ENCODE peak calls at places on chromosome X, in nine cellular contexts. One of them, this sample, is unnamed. For H3K27me3, H3K4me1 and H3K9me3, the result is how much of the 10 kb centered on the place peaks cover.

GRCh38 chrX:47264507-47265173 is 31.8 kb downstream of the USP11 start:
- DNase-seq in lower lobe of right lung: no peak
- DNase-seq in pancreas: no peak
- DNase-seq in K562: peak
- DNase-seq in adrenal gland: no peak
- DNase-seq in SJSA1: no peak
- DNase-seq in psoas muscle: no peak
- DNase-seq in tibial artery: no peak
- DNase-seq in Caco-2: no peak
- DNase-seq in this sample: no peak

GRCh38 chrX:74535211-74535621 is 79.2 kb downstream of the RLIM start:
- DNase-seq in lower lobe of right lung: no peak
- DNase-seq in pancreas: no peak
- DNase-seq in K562: peak
- DNase-seq in adrenal gland: peak
- DNase-seq in SJSA1: peak
- DNase-seq in psoas muscle: no peak
- DNase-seq in tibial artery: peak
- DNase-seq in Caco-2: no peak
- DNase-seq in this sample: no peak

GRCh38 chrX:38811515-38812239 is 10.4 kb downstream of the MID1IP1 start:
- DNase-seq in lower lobe of right lung: no peak
- DNase-seq in pancreas: no peak
- DNase-seq in K562: no peak
- DNase-seq in adrenal gland: no peak
- DNase-seq in SJSA1: no peak
- DNase-seq in psoas muscle: no peak
- DNase-seq in tibial artery: no peak
- DNase-seq in Caco-2: no peak
- DNase-seq in this sample: peak

GRCh38 chrX:11273544-11273943 is 19.7 kb upstream of the AMELX start:
- DNase-seq in lower lobe of right lung: no peak
- DNase-seq in pancreas: no peak
- DNase-seq in K562: no peak
- DNase-seq in adrenal gland: no peak
- DNase-seq in SJSA1: no peak
- DNase-seq in psoas muscle: no peak
- DNase-seq in tibial artery: no peak
- DNase-seq in Caco-2: no peak
- DNase-seq in this sample: no peak

GRCh38 chrX:100417671-100418070 is 7.6 kb upstream of the PCDH19 start:
- DNase-seq in lower lobe of right lung: no peak
- DNase-seq in pancreas: no peak
- DNase-seq in K562: no peak
- DNase-seq in adrenal gland: no peak
- DNase-seq in SJSA1: no peak
- DNase-seq in psoas muscle: no peak
- DNase-seq in tibial artery: no peak
- DNase-seq in Caco-2: no peak
- DNase-seq in this sample: no peak

GRCh38 chrX:40083120-40083978 is 14.4 kb downstream of the BCOR start:
- DNase-seq in lower lobe of right lung: peak
- DNase-seq in pancreas: peak
- DNase-seq in K562: peak
- DNase-seq in adrenal gland: no peak
- DNase-seq in SJSA1: no peak
- DNase-seq in psoas muscle: peak
- DNase-seq in tibial artery: no peak
- DNase-seq in Caco-2: no peak
- DNase-seq in this sample: peak

GRCh38 chrX:132615396-132616131 is 126.7 kb upstream of the MBNL3 start:
- DNase-seq in lower lobe of right lung: peak
- DNase-seq in pancreas: no peak
- DNase-seq in K562: peak
- DNase-seq in adrenal gland: peak
- DNase-seq in SJSA1: no peak
- DNase-seq in psoas muscle: no peak
- DNase-seq in tibial artery: peak
- DNase-seq in Caco-2: peak
- DNase-seq in this sample: peak

GRCh38 chrX:9337056-9337455 is 127.8 kb upstream of the TBL1X start:
- DNase-seq in lower lobe of right lung: no peak
- DNase-seq in pancreas: no peak
- DNase-seq in K562: no peak
- DNase-seq in adrenal gland: peak
- DNase-seq in SJSA1: no peak
- DNase-seq in psoas muscle: no peak
- DNase-seq in tibial artery: peak
- DNase-seq in Caco-2: no peak
- DNase-seq in this sample: no peak

GRCh38 chrX:58025979-58026378 is 115.7 kb upstream of the ZXDA start:
- DNase-seq in lower lobe of right lung: no peak
- DNase-seq in pancreas: no peak
- DNase-seq in K562: peak
- DNase-seq in adrenal gland: peak
- DNase-seq in SJSA1: no peak
- DNase-seq in psoas muscle: no peak
- DNase-seq in tibial artery: peak
- DNase-seq in Caco-2: no peak
- DNase-seq in this sample: peak

GRCh38 chrX:46710927-46711623 is 47.8 kb downstream of the SLC9A7 start:
- DNase-seq in lower lobe of right lung: no peak
- DNase-seq in pancreas: no peak
- DNase-seq in K562: no peak
- DNase-seq in adrenal gland: no peak
- DNase-seq in SJSA1: no peak
- DNase-seq in psoas muscle: no peak
- DNase-seq in tibial artery: no peak
- DNase-seq in Caco-2: no peak
- DNase-seq in this sample: no peak

GRCh38 chrX:101986571-101986970 is 54.7 kb upstream of the ZMAT1 start:
- DNase-seq in lower lobe of right lung: no peak
- DNase-seq in pancreas: no peak
- DNase-seq in K562: no peak
- DNase-seq in adrenal gland: no peak
- DNase-seq in SJSA1: no peak
- DNase-seq in psoas muscle: no peak
- DNase-seq in tibial artery: no peak
- DNase-seq in Caco-2: no peak
- DNase-seq in this sample: no peak

GRCh38 chrX:47240619-47241018 is 7.8 kb downstream of the USP11 start:
- DNase-seq in lower lobe of right lung: no peak
- DNase-seq in pancreas: no peak
- DNase-seq in K562: no peak
- DNase-seq in adrenal gland: no peak
- DNase-seq in SJSA1: no peak
- DNase-seq in psoas muscle: no peak
- DNase-seq in tibial artery: no peak
- DNase-seq in Caco-2: no peak
- DNase-seq in this sample: no peak

GRCh38 chrX:15903186-15903681 is 48.6 kb upstream of the AP1S2 start:
- DNase-seq in lower lobe of right lung: no peak
- DNase-seq in pancreas: no peak
- DNase-seq in K562: no peak
- DNase-seq in adrenal gland: no peak
- DNase-seq in SJSA1: no peak
- DNase-seq in psoas muscle: no peak
- DNase-seq in tibial artery: no peak
- DNase-seq in Caco-2: no peak
- DNase-seq in this sample: no peak

GRCh38 chrX:107429090-107429489 is 20.4 kb upstream of the FRMPD3 start:
- DNase-seq in lower lobe of right lung: no peak
- DNase-seq in pancreas: peak
- DNase-seq in K562: peak
- DNase-seq in adrenal gland: no peak
- DNase-seq in SJSA1: no peak
- DNase-seq in psoas muscle: no peak
- DNase-seq in tibial artery: no peak
- DNase-seq in Caco-2: no peak
- DNase-seq in this sample: peak

GRCh38 chrX:102720237-102721168 is at the start of gene GPRASP3:
- DNase-seq in lower lobe of right lung: peak
- DNase-seq in pancreas: peak
- DNase-seq in K562: peak
- DNase-seq in adrenal gland: peak
- DNase-seq in SJSA1: no peak
- DNase-seq in psoas muscle: peak
- DNase-seq in tibial artery: peak
- DNase-seq in Caco-2: peak
- DNase-seq in this sample: peak

GRCh38 chrX:85309717-85310116 is 65.9 kb downstream of the ZNF711 start:
- DNase-seq in lower lobe of right lung: no peak
- DNase-seq in pancreas: no peak
- DNase-seq in K562: no peak
- DNase-seq in adrenal gland: no peak
- DNase-seq in SJSA1: no peak
- DNase-seq in psoas muscle: no peak
- DNase-seq in tibial artery: no peak
- DNase-seq in Caco-2: no peak
- DNase-seq in this sample: no peak

GRCh38 chrX:39377171-39377570 is 575.9 kb downstream of the MID1IP1 start:
- DNase-seq in lower lobe of right lung: no peak
- DNase-seq in pancreas: no peak
- DNase-seq in K562: no peak
- DNase-seq in adrenal gland: no peak
- DNase-seq in SJSA1: no peak
- DNase-seq in psoas muscle: no peak
- DNase-seq in tibial artery: no peak
- DNase-seq in Caco-2: no peak
- DNase-seq in this sample: no peak

GRCh38 chrX:150038977-150039599 is 100.8 kb upstream of the EOLA2 start:
- DNase-seq in lower lobe of right lung: no peak
- DNase-seq in pancreas: no peak
- DNase-seq in K562: no peak
- DNase-seq in adrenal gland: no peak
- DNase-seq in SJSA1: no peak
- DNase-seq in psoas muscle: no peak
- DNase-seq in tibial artery: no peak
- DNase-seq in Caco-2: no peak
- DNase-seq in this sample: no peak

GRCh38 chrX:65961714-65962113 is 78.2 kb downstream of the VSIG4 start:
- DNase-seq in lower lobe of right lung: no peak
- DNase-seq in pancreas: no peak
- DNase-seq in K562: no peak
- DNase-seq in adrenal gland: no peak
- DNase-seq in SJSA1: no peak
- DNase-seq in psoas muscle: no peak
- DNase-seq in tibial artery: no peak
- DNase-seq in Caco-2: no peak
- DNase-seq in this sample: no peak

GRCh38 chrX:130378008-130378669 is 7.3 kb downstream of the GPR119 start:
- DNase-seq in lower lobe of right lung: no peak
- DNase-seq in pancreas: no peak
- DNase-seq in K562: no peak
- DNase-seq in adrenal gland: no peak
- DNase-seq in SJSA1: no peak
- DNase-seq in psoas muscle: no peak
- DNase-seq in tibial artery: no peak
- DNase-seq in Caco-2: no peak
- DNase-seq in this sample: no peak
- H3K27me3 ChIP-seq in lower lobe of right lung: under half
- H3K27me3 ChIP-seq in pancreas: under half
- H3K27me3 ChIP-seq in K562: under half
- H3K27me3 ChIP-seq in adrenal gland: under half
- H3K27me3 ChIP-seq in SJSA1: under half
- H3K27me3 ChIP-seq in psoas muscle: under half
- H3K27me3 ChIP-seq in tibial artery: under half
- H3K27me3 ChIP-seq in Caco-2: under half
- H3K27me3 ChIP-seq in this sample: under half

DNA sequence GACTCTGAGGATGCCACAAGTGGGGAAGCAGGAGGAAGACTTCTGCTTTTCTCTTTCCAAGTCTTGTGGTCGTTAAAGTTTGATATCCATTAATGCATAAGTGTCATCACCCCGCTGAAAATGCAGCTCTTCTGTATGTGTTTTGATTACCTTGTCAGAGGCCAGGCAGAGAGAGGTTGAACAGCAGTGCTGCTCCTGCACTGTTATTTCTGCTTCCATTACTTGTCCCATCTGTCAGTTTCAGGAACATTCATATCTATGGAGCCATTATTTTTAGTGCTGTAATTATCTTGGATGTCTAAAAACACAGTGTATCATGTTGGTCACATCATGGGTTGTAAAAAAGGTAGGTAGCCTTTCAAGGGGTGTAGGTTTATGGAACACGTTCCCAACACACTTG is 62.0 kb upstream of the ESX1 start:
- DNase-seq in lower lobe of right lung: no peak
- DNase-seq in pancreas: no peak
- DNase-seq in K562: no peak
- DNase-seq in adrenal gland: no peak
- DNase-seq in SJSA1: no peak
- DNase-seq in psoas muscle: no peak
- DNase-seq in tibial artery: no peak
- DNase-seq in Caco-2: no peak
- DNase-seq in this sample: no peak
- H3K4me1 ChIP-seq in lower lobe of right lung: under half
- H3K4me1 ChIP-seq in pancreas: under half
- H3K4me1 ChIP-seq in K562: under half
- H3K4me1 ChIP-seq in adrenal gland: under half
- H3K4me1 ChIP-seq in SJSA1: under half
- H3K4me1 ChIP-seq in psoas muscle: under half
- H3K4me1 ChIP-seq in tibial artery: under half
- H3K4me1 ChIP-seq in Caco-2: under half
- H3K4me1 ChIP-seq in this sample: under half

DNA sequence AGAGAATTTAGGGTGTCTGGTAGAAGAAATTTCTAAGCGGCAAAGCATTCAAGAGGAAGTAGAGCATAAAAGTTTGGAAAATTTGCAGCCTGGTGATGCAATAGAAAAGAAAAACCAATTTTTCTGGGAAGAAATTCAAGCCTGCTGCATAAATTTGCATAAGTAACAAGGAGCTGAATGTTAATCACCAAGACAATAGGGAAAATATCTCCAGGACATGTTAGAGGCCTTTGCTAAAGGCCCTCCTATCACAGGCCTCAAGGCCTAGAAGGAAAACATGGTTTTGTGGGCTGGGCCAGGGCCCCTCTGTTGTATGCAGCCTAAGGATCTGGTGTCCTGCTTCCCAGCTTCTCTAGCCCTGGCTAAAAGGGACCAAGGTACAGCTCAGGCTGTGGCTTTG is 6.2 kb upstream of the RTL3 start:
- DNase-seq in lower lobe of right lung: no peak
- DNase-seq in pancreas: no peak
- DNase-seq in K562: no peak
- DNase-seq in adrenal gland: no peak
- DNase-seq in SJSA1: no peak
- DNase-seq in psoas muscle: no peak
- DNase-seq in tibial artery: no peak
- DNase-seq in Caco-2: no peak
- DNase-seq in this sample: no peak
- H3K9me3 ChIP-seq in lower lobe of right lung: under half
- H3K9me3 ChIP-seq in pancreas: under half
- H3K9me3 ChIP-seq in K562: under half
- H3K9me3 ChIP-seq in adrenal gland: under half
- H3K9me3 ChIP-seq in SJSA1: under half
- H3K9me3 ChIP-seq in psoas muscle: under half
- H3K9me3 ChIP-seq in tibial artery: under half
- H3K9me3 ChIP-seq in Caco-2: under half
- H3K9me3 ChIP-seq in this sample: under half

DNA sequence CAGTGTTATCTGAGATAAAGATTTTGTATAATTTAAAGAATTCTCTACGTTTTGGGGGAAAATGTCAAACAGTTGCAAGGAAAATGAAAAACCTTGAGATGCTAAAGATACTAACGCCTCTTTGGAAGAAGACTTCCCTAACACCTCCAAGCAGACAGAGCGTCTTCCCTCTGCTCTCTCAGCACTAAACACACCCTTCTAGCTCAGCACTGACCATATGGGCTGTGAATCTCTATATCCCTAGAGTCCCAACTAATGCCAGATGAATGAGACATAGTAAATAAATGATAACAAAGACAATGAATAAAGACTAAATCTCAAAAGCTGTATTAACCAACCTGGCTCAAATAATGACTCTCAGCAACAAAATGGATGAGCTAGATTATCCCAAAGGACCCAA is 13.3 kb downstream of the FUNDC1 start:
- DNase-seq in lower lobe of right lung: no peak
- DNase-seq in pancreas: no peak
- DNase-seq in K562: no peak
- DNase-seq in adrenal gland: no peak
- DNase-seq in SJSA1: no peak
- DNase-seq in psoas muscle: no peak
- DNase-seq in tibial artery: no peak
- DNase-seq in Caco-2: no peak
- DNase-seq in this sample: no peak
- H3K27me3 ChIP-seq in lower lobe of right lung: under half
- H3K27me3 ChIP-seq in pancreas: under half
- H3K27me3 ChIP-seq in K562: under half
- H3K27me3 ChIP-seq in adrenal gland: under half
- H3K27me3 ChIP-seq in SJSA1: under half
- H3K27me3 ChIP-seq in psoas muscle: under half
- H3K27me3 ChIP-seq in tibial artery: under half
- H3K27me3 ChIP-seq in Caco-2: under half
- H3K27me3 ChIP-seq in this sample: under half

This sample was measured in naive thymus-derived CD4-positive, alpha-beta T cell.